ENCODE peak calls at places on chromosome 13, in nine cellular contexts. A is GM12891; O is HEK293T; R is NCI-H1105; I is dermis microvascular lymphatic vessel endothelial cell; G is fibroblast of the aortic adventitia; K is stimulated activated CD4-positive, alpha-beta T cell treated with anti-CD3 and anti-CD28 coated beads, Interleukin-15, amount 100 ng/mL, for 1 hour; X is immature natural killer cell; B is left ventricle myocardium inferior. P is an unnamed sample.

GRCh38 chr13:94708971-94709614 is 3.3 kb downstream of the SOX21 start:
- DNase-seq in A (no peak), O (no peak), R (no peak), I (no peak), G (no peak), K (no peak), X (no peak), B (no peak), P (no peak)

GRCh38 chr13:74550039-74550438 is 415.8 kb upstream of the KLF12 start:
- DNase-seq in A (no peak), O (no peak), R (no peak), I (no peak), G (no peak), K (no peak), X (peak; percentile 30), B (no peak), P (no peak)

GRCh38 chr13:23609414-23610186 is 39.4 kb downstream of the TNFRSF19 start:
- DNase-seq in A (no peak), O (no peak), R (peak; percentile 8), I (peak; percentile 63), G (peak; percentile 54), K (no peak), X (no peak), B (no peak), P (peak; percentile 68)

GRCh38 chr13:110771194-110771593 is 57.7 kb downstream of the ING1 start:
- DNase-seq in A (no peak), O (no peak), R (no peak), I (peak; percentile 78), G (no peak), K (no peak), X (peak; percentile 9), B (no peak), P (no peak)

GRCh38 chr13:76522083-76522755 is 364.0 kb downstream of the KCTD12 start:
- DNase-seq in A (no peak), O (peak; percentile 39), R (no peak), I (no peak), G (peak; percentile 82), K (no peak), X (no peak), B (no peak), P (no peak)

GRCh38 chr13:40456397-40456958 is 210.0 kb downstream of the FOXO1 start:
- DNase-seq in A (no peak), O (no peak), R (no peak), I (no peak), G (no peak), K (no peak), X (no peak), B (no peak), P (no peak)

GRCh38 chr13:54144809-54145208 is 1116.2 kb downstream of the OLFM4 start:
- DNase-seq in A (no peak), O (no peak), R (no peak), I (no peak), G (no peak), K (no peak), X (no peak), B (no peak), P (no peak)

GRCh38 chr13:71865858-71866172 is 1.2 kb downstream of the DACH1 start:
- DNase-seq in A (no peak), O (no peak), R (no peak), I (peak; percentile 15), G (no peak), K (no peak), X (no peak), B (peak; percentile 18), P (no peak)

GRCh38 chr13:31038834-31039552 is 106.5 kb downstream of the TEX26 start:
- DNase-seq in A (peak; percentile 37), O (no peak), R (no peak), I (no peak), G (no peak), K (no peak), X (peak; percentile 7), B (no peak), P (peak; percentile 16)

GRCh38 chr13:34254366-34254765 is 436.4 kb downstream of the RFC3 start:
- DNase-seq in A (no peak), O (no peak), R (no peak), I (no peak), G (no peak), K (no peak), X (no peak), B (no peak), P (no peak)

GRCh38 chr13:21541271-21541670 is 62.7 kb downstream of the MICU2 start:
- DNase-seq in A (no peak), O (no peak), R (no peak), I (no peak), G (no peak), K (no peak), X (no peak), B (no peak), P (no peak)